ENCODE peak calls at places on chromosomes 11 and 22, in nine cellular contexts. F is NCI-H1694 treated with DMSO at 0.1 percent for 48 hours, B is OCI-M1, Q is activated T-cell treated with anti-CD3 and anti-CD28 coated beads for 24 hours, Z is dorsolateral prefrontal cortex, N is HT-29, S is left lobe of liver, K is endothelial cell, X is hippocampal formation. D is an unnamed sample.

GRCh38 chr11:9672918-9673317 is 9.0 kb downstream of the SWAP70 start:
- DNase-seq in F (no peak), B (no peak), Q (no peak), Z (no peak), N (no peak), S (no peak), K (no peak), X (no peak), D (no peak)

GRCh38 chr11:46298699-46299424 is 21.4 kb downstream of the CREB3L1 start:
- DNase-seq in F (no peak), B (no peak), Q (no peak), Z (no peak), N (peak; percentile 42), S (no peak), K (no peak), X (no peak), D (no peak)

GRCh38 chr11:67646535-67647336 is 3.8 kb downstream of the ACY3 start:
- DNase-seq in F (no peak), B (no peak), Q (no peak), Z (no peak), N (no peak), S (no peak), K (no peak), X (no peak), D (peak; percentile 77)

GRCh38 chr11:46290021-46290420 is 12.6 kb downstream of the CREB3L1 start:
- DNase-seq in F (no peak), B (no peak), Q (no peak), Z (no peak), N (no peak), S (no peak), K (no peak), X (no peak), D (no peak)

GRCh38 chr11:17354070-17354924 is 2.7 kb downstream of the NCR3LG1 start:
- DNase-seq in F (peak; percentile 64), B (peak; percentile 90), Q (peak; percentile 56), Z (peak; percentile 80), N (peak; percentile 88), S (peak; percentile 64), K (peak; percentile 77), X (peak; percentile 9), D (peak; percentile 84)

GRCh38 chr11:65915101-65915820 is 3.6 kb downstream of the C11orf68 start:
- DNase-seq in F (no peak), B (no peak), Q (no peak), Z (no peak), N (no peak), S (no peak), K (no peak), X (no peak), D (no peak)

GRCh38 chr22:46458525-46458924 is 78.9 kb downstream of the CELSR1 start:
- DNase-seq in F (no peak), B (no peak), Q (no peak), Z (no peak), N (no peak), S (no peak), K (no peak), X (no peak), D (no peak)

GRCh38 chr11:14262271-14262846 is 96.6 kb downstream of the RRAS2 start:
- DNase-seq in F (no peak), B (no peak), Q (no peak), Z (no peak), N (no peak), S (no peak), K (no peak), X (no peak), D (no peak)

GRCh38 chr11:125910450-125910849 is 6.1 kb downstream of the DDX25 start:
- DNase-seq in F (no peak), B (no peak), Q (no peak), Z (no peak), N (no peak), S (no peak), K (no peak), X (no peak), D (no peak)

GRCh38 chr11:119474682-119475596 is 52.0 kb upstream of the THY1 start:
- DNase-seq in F (peak; percentile 24), B (peak; percentile 86), Q (peak; percentile 44), Z (peak; percentile 88), N (peak; percentile 79), S (peak; percentile 66), K (peak; percentile 79), X (peak; percentile 75), D (peak; percentile 45)

GRCh38 chr11:60193687-60194433 is 11.0 kb upstream of the MS4A6A start:
- DNase-seq in F (peak; percentile 17), B (peak; percentile 95), Q (peak; percentile 59), Z (peak; percentile 31), N (peak; percentile 84), S (peak; percentile 60), K (peak; percentile 65), X (no peak), D (peak; percentile 76)

GRCh38 chr11:92154611-92155010 is 70.0 kb upstream of the FAT3 start:
- DNase-seq in F (no peak), B (no peak), Q (no peak), Z (no peak), N (no peak), S (no peak), K (no peak), X (no peak), D (no peak)

GRCh38 chr11:134380229-134380628 is 31.8 kb downstream of the B3GAT1 start:
- DNase-seq in F (no peak), B (no peak), Q (no peak), Z (no peak), N (no peak), S (no peak), K (no peak), X (no peak), D (no peak)

GRCh38 chr11:29343465-29344333 is 673.1 kb downstream of the KCNA4 start:
- DNase-seq in F (peak; percentile 2), B (peak; percentile 78), Q (no peak), Z (peak; percentile 57), N (peak; percentile 88), S (peak; percentile 63), K (peak; percentile 78), X (peak; percentile 45), D (peak; percentile 41)

GRCh38 chr22:40055143-40055926 is 60.6 kb downstream of the FAM83F start:
- DNase-seq in F (no peak), B (peak; percentile 43), Q (no peak), Z (no peak), N (peak; percentile 31), S (no peak), K (no peak), X (no peak), D (peak; percentile 78)

GRCh38 chr11:2775626-2776350 is 76.0 kb upstream of the KCNQ1OT1 start:
- DNase-seq in F (no peak), B (no peak), Q (no peak), Z (peak; percentile 8), N (no peak), S (peak; percentile 39), K (peak; percentile 1), X (no peak), D (no peak)

GRCh38 chr11:19121646-19122045 is 4.7 kb downstream of the ZDHHC13 start:
- DNase-seq in F (no peak), B (peak; percentile 52), Q (no peak), Z (no peak), N (no peak), S (no peak), K (no peak), X (no peak), D (no peak)

GRCh38 chr11:73157141-73158010 is 15.3 kb upstream of the FCHSD2 start:
- DNase-seq in F (no peak), B (peak; percentile 56), Q (no peak), Z (no peak), N (peak; percentile 36), S (no peak), K (no peak), X (peak; percentile 44), D (no peak)

GRCh38 chr22:41260871-41261270 is 20.1 kb upstream of the CHADL start:
- DNase-seq in F (no peak), B (no peak), Q (no peak), Z (no peak), N (no peak), S (no peak), K (no peak), X (no peak), D (no peak)

GRCh38 chr11:76629853-76630599 is 40.5 kb downstream of the LRRC32 start:
- DNase-seq in F (no peak), B (peak; percentile 75), Q (no peak), Z (no peak), N (no peak), S (peak; percentile 62), K (no peak), X (no peak), D (no peak)

GRCh38 chr11:73312806-73313403 is 4.8 kb downstream of the ARHGEF17 start:
- DNase-seq in F (peak; percentile 46), B (no peak), Q (no peak), Z (peak; percentile 14), N (no peak), S (no peak), K (no peak), X (no peak), D (no peak)

GRCh38 chr22:22463855-22464540 is 44.5 kb downstream of the ZNF280B start:
- DNase-seq in F (peak; percentile 53), B (peak; percentile 93), Q (peak; percentile 44), Z (peak; percentile 69), N (peak; percentile 72), S (no peak), K (peak; percentile 71), X (peak; percentile 31), D (peak; percentile 68)

GRCh38 chr11:70713988-70714665 is 315.8 kb downstream of the CTTN start:
- DNase-seq in F (no peak), B (no peak), Q (no peak), Z (no peak), N (no peak), S (no peak), K (peak; percentile 22), X (no peak), D (no peak)

GRCh38 chr22:33401291-33401690 is 343.1 kb upstream of the SYN3 start:
- DNase-seq in F (no peak), B (no peak), Q (no peak), Z (no peak), N (no peak), S (no peak), K (no peak), X (no peak), D (no peak)

GRCh38 chr11:68903288-68903630 is 373 bp downstream of the MRPL21 start:
- DNase-seq in F (no peak), B (no peak), Q (no peak), Z (no peak), N (peak; percentile 31), S (no peak), K (no peak), X (no peak), D (no peak)

GRCh38 chr11:2685051-2685450 is 14.7 kb downstream of the KCNQ1OT1 start:
- DNase-seq in F (no peak), B (no peak), Q (no peak), Z (no peak), N (no peak), S (no peak), K (no peak), X (no peak), D (no peak)

GRCh38 chr22:45157907-45158306 is 5.8 kb upstream of the NUP50 start:
- DNase-seq in F (no peak), B (no peak), Q (no peak), Z (no peak), N (no peak), S (no peak), K (no peak), X (no peak), D (no peak)

GRCh38 chr11:60840711-60841430 is 1.0 kb upstream of the CCDC86 start:
- DNase-seq in F (no peak), B (no peak), Q (no peak), Z (no peak), N (no peak), S (no peak), K (no peak), X (no peak), D (no peak)

GRCh38 chr22:27391092-27391770 is 410.3 kb downstream of the MN1 start:
- DNase-seq in F (no peak), B (no peak), Q (no peak), Z (no peak), N (no peak), S (no peak), K (no peak), X (no peak), D (no peak)